ENCODE peak calls at places on chromosomes 5 and 9, in seven cellular contexts. W, N, I, G, A, F and O are unnamed samples.

GRCh38 chr9:93156475-93157008 is 22.5 kb upstream of the NINJ1 start:
- DNase-seq in I (peak), F (no peak), G (peak), A (no peak), W (no peak), N (no peak), O (no peak)

GRCh38 chr5:15249152-15249551 is 250.8 kb upstream of the FBXL7 start:
- DNase-seq in F (no peak), A (no peak), I (no peak), G (no peak), N (no peak), W (no peak), O (no peak)

GRCh38 chr5:123582570-123583293 is 70.8 kb downstream of the CSNK1G3 start:
- DNase-seq in A (no peak), I (no peak), W (no peak), F (peak), G (no peak), N (no peak), O (no peak)

GRCh38 chr9:110050925-110051355 is 157.0 kb downstream of the C9orf152 start:
- DNase-seq in N (peak), F (no peak), G (no peak), W (no peak), A (no peak), I (no peak), O (no peak)

GRCh38 chr9:99821187-99822095 is at the start of gene NR4A3:
- DNase-seq in A (peak), I (peak), G (peak), N (peak), F (peak), W (peak), O (peak)

GRCh38 chr9:124657526-124657925 is 113.6 kb downstream of the NR6A1 start:
- DNase-seq in W (no peak), I (no peak), F (no peak), G (no peak), A (no peak), N (no peak), O (no peak)

GRCh38 chr5:139186752-139187326 is 11.3 kb downstream of the SIL1 start:
- DNase-seq in A (no peak), W (no peak), N (no peak), I (no peak), G (no peak), F (no peak), O (no peak)

GRCh38 chr5:95669540-95669939 is 13.3 kb downstream of the SPATA9 start:
- DNase-seq in I (no peak), A (no peak), W (no peak), N (no peak), G (no peak), F (no peak), O (no peak)

GRCh38 chr5:15587941-15588340 is 88.0 kb downstream of the FBXL7 start:
- DNase-seq in F (no peak), W (no peak), G (no peak), A (no peak), N (no peak), I (no peak), O (no peak)

GRCh38 chr9:129023036-129023907 is 4.9 kb downstream of the SH3GLB2 start:
- DNase-seq in I (no peak), G (no peak), A (no peak), N (no peak), W (no peak), F (peak), O (no peak)

GRCh38 chr5:9513825-9514224 is 32.0 kb downstream of the SEMA5A start:
- DNase-seq in G (no peak), W (no peak), N (no peak), F (peak), I (no peak), A (no peak), O (no peak)

GRCh38 chr5:151924564-151925395 is at the start of gene GLRA1:
- DNase-seq in F (peak), W (peak), G (peak), I (peak), N (peak), A (peak), O (peak)

GRCh38 chr9:81266674-81267073 is 422.7 kb downstream of the TLE1 start:
- DNase-seq in W (no peak), A (no peak), F (no peak), G (no peak), N (no peak), I (no peak), O (no peak)

GRCh38 chr5:143006511-143006910 is 236.3 kb downstream of the ARHGAP26 start:
- DNase-seq in F (no peak), N (no peak), A (no peak), W (no peak), G (no peak), I (no peak), O (no peak)

GRCh38 chr5:45639038-45639437 is 57.1 kb downstream of the HCN1 start:
- DNase-seq in I (no peak), F (peak), G (no peak), N (no peak), W (no peak), A (no peak), O (no peak)

GRCh38 chr5:94994465-94994996 is 290.4 kb downstream of the MCTP1 start:
- DNase-seq in A (no peak), W (no peak), I (no peak), N (no peak), G (no peak), F (no peak), O (no peak)

GRCh38 chr9:93587651-93588347 is 11.4 kb downstream of the PHF2 start:
- DNase-seq in G (no peak), F (no peak), I (no peak), A (no peak), W (no peak), N (no peak), O (no peak)